ENCODE peak calls at places on chromosome 5, in five cellular contexts. One of them, this sample, is unnamed.

GRCh38 chr5:137142371-137143243 is 356.5 kb downstream of the SPOCK1 start:
- DNase-seq in IMR-90: peak; percentile 94
- DNase-seq in testis: peak; percentile 48
- DNase-seq in stomach: no peak
- DNase-seq in uterus: peak; percentile 43
- DNase-seq in this sample: no peak

GRCh38 chr5:149063017-149063687 is at the start of gene SH3TC2:
- DNase-seq in IMR-90: peak; percentile 61
- DNase-seq in stomach: peak; percentile 26
- DNase-seq in uterus: no peak
- DNase-seq in testis: peak; percentile 92
- DNase-seq in this sample: no peak

GRCh38 chr5:124418390-124418789 is 328.0 kb downstream of the ZNF608 start:
- DNase-seq in IMR-90: no peak
- DNase-seq in testis: no peak
- DNase-seq in stomach: no peak
- DNase-seq in uterus: no peak
- DNase-seq in this sample: no peak

GRCh38 chr5:179679014-179679674 is 1.7 kb downstream of the CBY3 start:
- DNase-seq in uterus: peak; percentile 77
- DNase-seq in testis: peak; percentile 82
- DNase-seq in IMR-90: peak; percentile 40
- DNase-seq in stomach: peak; percentile 80
- DNase-seq in this sample: peak; percentile 65

GRCh38 chr5:115069087-115069968 is 100.4 kb downstream of the TRIM36 start:
- DNase-seq in IMR-90: peak; percentile 58
- DNase-seq in uterus: no peak
- DNase-seq in testis: peak; percentile 56
- DNase-seq in stomach: peak; percentile 26
- DNase-seq in this sample: peak; percentile 61

GRCh38 chr5:79263290-79263689 is 27.4 kb downstream of the JMY start:
- DNase-seq in stomach: no peak
- DNase-seq in testis: no peak
- DNase-seq in IMR-90: no peak
- DNase-seq in uterus: no peak
- DNase-seq in this sample: no peak

GRCh38 chr5:109649371-109649770 is 40.4 kb upstream of the MAN2A1 start:
- DNase-seq in IMR-90: no peak
- DNase-seq in uterus: no peak
- DNase-seq in testis: no peak
- DNase-seq in stomach: no peak
- DNase-seq in this sample: no peak

GRCh38 chr5:76225316-76225715 is 142.1 kb downstream of the SV2C start:
- DNase-seq in testis: no peak
- DNase-seq in IMR-90: no peak
- DNase-seq in stomach: no peak
- DNase-seq in uterus: no peak
- DNase-seq in this sample: no peak

GRCh38 chr5:65338606-65339151 is 143.0 kb downstream of the ADAMTS6 start:
- DNase-seq in testis: no peak
- DNase-seq in IMR-90: peak; percentile 43
- DNase-seq in stomach: no peak
- DNase-seq in uterus: peak; percentile 8
- DNase-seq in this sample: no peak

GRCh38 chr5:102603670-102604069 is 104.9 kb upstream of the SLCO6A1 start:
- DNase-seq in IMR-90: no peak
- DNase-seq in stomach: no peak
- DNase-seq in testis: no peak
- DNase-seq in uterus: no peak
- DNase-seq in this sample: no peak

GRCh38 chr5:43041669-43042175 is 1.6 kb upstream of the ANXA2R start:
- DNase-seq in IMR-90: peak; percentile 94
- DNase-seq in uterus: peak; percentile 59
- DNase-seq in testis: peak; percentile 71
- DNase-seq in stomach: peak; percentile 58
- DNase-seq in this sample: peak; percentile 79
- TF ChIP-seq POLR2A in IMR-90: peak; percentile 71
- TF ChIP-seq POLR2A in uterus: no peak
- TF ChIP-seq POLR2A in testis: no peak
- TF ChIP-seq POLR2A in stomach: no peak
- TF ChIP-seq POLR2A in this sample: no peak

GRCh38 chr5:119328753-119329602 is 26.8 kb upstream of the TNFAIP8 start:
- DNase-seq in IMR-90: peak; percentile 87
- DNase-seq in uterus: no peak
- DNase-seq in testis: no peak
- DNase-seq in stomach: no peak
- DNase-seq in this sample: no peak
- H3K4me3 ChIP-seq in IMR-90: no peak overlapping the region
- H3K4me3 ChIP-seq in uterus: no peak overlapping the region
- H3K4me3 ChIP-seq in testis: no peak overlapping the region
- H3K4me3 ChIP-seq in stomach: no peak overlapping the region
- H3K4me3 ChIP-seq in this sample: no peak overlapping the region

DNA sequence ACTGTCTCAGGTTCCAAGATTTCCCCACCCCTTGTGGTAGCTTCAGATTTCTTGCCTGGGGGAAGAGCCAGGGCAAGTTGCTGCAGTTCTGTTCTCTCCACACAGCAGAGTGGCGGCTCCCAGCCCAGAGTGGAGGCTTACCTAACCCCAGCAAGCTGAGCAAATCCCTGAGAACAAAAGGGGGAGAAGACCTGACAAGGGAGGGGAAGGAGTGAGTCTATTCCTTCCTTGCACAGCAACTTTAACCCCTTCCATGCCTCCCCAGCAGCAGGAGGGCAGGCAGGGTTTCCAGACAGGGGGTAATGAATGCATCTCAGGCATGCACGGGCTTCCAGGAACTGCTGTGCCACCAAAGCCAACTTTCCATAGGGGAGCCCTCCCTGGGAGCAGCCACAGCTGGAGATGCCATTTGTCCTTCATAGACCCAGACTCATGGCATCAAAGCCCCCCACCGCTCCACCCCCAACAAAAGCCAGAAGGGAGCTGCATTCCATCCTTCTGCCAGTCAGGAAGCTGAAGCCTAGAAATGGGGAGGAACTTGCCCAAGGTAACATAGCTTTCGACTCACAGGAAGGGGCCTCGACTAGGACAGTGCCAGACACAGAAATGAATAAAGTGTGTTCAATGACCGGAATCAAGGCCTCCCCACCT is 28.8 kb upstream of the FAT2 start:
- DNase-seq in uterus: no peak
- DNase-seq in IMR-90: no peak
- DNase-seq in testis: no peak
- DNase-seq in stomach: no peak
- DNase-seq in this sample: no peak
- H3K27me3 ChIP-seq in uterus: no peaks in the 10 kb centered on the region
- H3K27me3 ChIP-seq in IMR-90: peaks cover 33% of the 10 kb centered on the region
- H3K27me3 ChIP-seq in testis: no peaks in the 10 kb centered on the region
- H3K27me3 ChIP-seq in stomach: peaks cover 46% of the 10 kb centered on the region
- H3K27me3 ChIP-seq in this sample: peaks cover 5% of the 10 kb centered on the region

GRCh38 chr5:82320971-82321370 is 42.8 kb upstream of the RPS23 start:
- DNase-seq in testis: no peak
- DNase-seq in IMR-90: no peak
- DNase-seq in stomach: no peak
- DNase-seq in uterus: no peak
- DNase-seq in this sample: no peak
- TF ChIP-seq POLR2A in testis: no peak
- TF ChIP-seq POLR2A in IMR-90: no peak
- TF ChIP-seq POLR2A in stomach: no peak
- TF ChIP-seq POLR2A in uterus: no peak
- TF ChIP-seq POLR2A in this sample: no peak

This sample was measured in adrenal gland.